ENCODE peak calls at places on chromosomes 2 and 18, in seven cellular contexts. T, V, X, A, B, W and S are unnamed samples.

GRCh38 chr2:3449106-3449505 is 69.6 kb downstream of the TRAPPC12 start:
- DNase-seq in X (no peak), T (no peak), W (no peak), A (no peak), V (no peak), B (no peak), S (no peak)

GRCh38 chr18:41767960-41768359 is 187.1 kb upstream of the PIK3C3 start:
- DNase-seq in A (peak; percentile 36), X (peak; percentile 25), W (no peak), T (no peak), V (peak; percentile 63), B (no peak), S (peak; percentile 29)

GRCh38 chr2:127901339-127902072 is 15.8 kb upstream of the AMMECR1L start:
- DNase-seq in B (no peak), V (no peak), X (no peak), T (no peak), W (no peak), A (no peak), S (no peak)

GRCh38 chr2:33215983-33216382 is 260.5 kb upstream of the RASGRP3 start:
- DNase-seq in V (no peak), T (no peak), X (no peak), B (no peak), A (no peak), W (no peak), S (no peak)

GRCh38 chr2:24201496-24201895 is 26.6 kb downstream of the FAM228A start:
- DNase-seq in W (no peak), V (no peak), T (no peak), A (no peak), X (no peak), B (no peak), S (no peak)

GRCh38 chr18:686339-687111 is 25.9 kb downstream of the ENOSF1 start:
- DNase-seq in X (no peak), T (no peak), V (peak; percentile 39), W (no peak), A (no peak), B (no peak), S (peak; percentile 89)

GRCh38 chr2:196592912-196593881 is 46.3 kb upstream of the CCDC150 start:
- DNase-seq in T (no peak), V (peak; percentile 79), X (peak; percentile 25), W (peak; percentile 66), A (peak; percentile 60), B (no peak), S (peak; percentile 88)

GRCh38 chr18:79380816-79381806 is 14.6 kb upstream of the NFATC1 start:
- DNase-seq in B (no peak), V (peak; percentile 62), A (no peak), T (peak; percentile 54), X (peak; percentile 71), W (no peak), S (peak; percentile 85)

GRCh38 chr2:32805104-32806095 is 141.4 kb upstream of the LTBP1 start:
- DNase-seq in A (peak; percentile 45), X (peak; percentile 69), B (no peak), W (no peak), V (peak; percentile 79), T (no peak), S (no peak)

GRCh38 chr18:63831080-63831788 is 56.0 kb downstream of the SERPINB7 start:
- DNase-seq in T (no peak), B (no peak), W (peak; percentile 84), A (peak; percentile 84), X (peak; percentile 82), V (peak; percentile 9), S (no peak)

GRCh38 chr18:58952871-58953270 is 88.2 kb downstream of the ZNF532 start:
- DNase-seq in B (no peak), A (peak; percentile 57), V (peak; percentile 71), X (no peak), W (no peak), T (no peak), S (no peak)

GRCh38 chr18:1229634-1230033 is 325.0 kb downstream of the ADCYAP1 start:
- DNase-seq in T (no peak), V (no peak), W (no peak), B (no peak), X (no peak), A (no peak), S (no peak)

GRCh38 chr2:29495068-29495467 is 379.9 kb downstream of the CLIP4 start:
- DNase-seq in W (no peak), X (no peak), V (no peak), T (no peak), B (no peak), A (no peak), S (no peak)

DNA sequence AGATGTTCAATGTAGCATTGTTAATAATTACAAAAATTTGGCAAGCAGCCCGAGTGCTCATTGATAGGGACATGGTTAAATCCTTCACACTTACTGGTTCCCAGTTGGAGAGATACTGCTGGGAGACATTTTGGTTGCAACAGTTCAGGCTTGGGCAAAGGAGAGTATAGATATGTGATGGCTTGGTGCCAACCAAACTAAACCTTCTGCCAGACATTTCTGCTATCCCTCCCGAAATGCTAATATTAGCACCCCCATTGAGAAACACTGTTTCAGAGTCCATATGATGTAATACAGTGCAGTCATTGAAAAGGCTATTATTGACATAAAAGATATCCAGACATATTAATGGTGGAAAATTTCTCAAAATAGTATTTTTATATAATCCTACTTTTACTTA is 11.5 kb downstream of the GEN1 start:
- DNase-seq in W (no peak), X (no peak), B (no peak), T (no peak), A (no peak), V (no peak), S (no peak)
- H3K36me3 ChIP-seq in W (peaks cover 5% of the 10 kb centered on the region), X (peaks cover 34% of the 10 kb centered on the region), B (peaks cover 47% of the 10 kb centered on the region), T (no peaks in the 10 kb centered on the region), A (peaks cover 8% of the 10 kb centered on the region), V (no peaks in the 10 kb centered on the region), S (peaks cover 36% of the 10 kb centered on the region)

GRCh38 chr2:229838729-229839128 is 83.1 kb downstream of the TRIP12 start:
- DNase-seq in W (no peak), A (no peak), T (no peak), X (no peak), B (no peak), V (no peak), S (no peak)
- H3K36me3 ChIP-seq in W (no peaks in the 10 kb centered on the region), A (peaks cover 15% of the 10 kb centered on the region), T (peaks cover 4% of the 10 kb centered on the region), X (peaks cover 12% of the 10 kb centered on the region), B (peaks cover 32% of the 10 kb centered on the region), V (no peaks in the 10 kb centered on the region), S (peaks cover 8% of the 10 kb centered on the region)

GRCh38 chr18:9574473-9575115 is 39.8 kb downstream of the PPP4R1 start:
- DNase-seq in A (no peak), V (peak; percentile 5), T (no peak), B (no peak), X (no peak), W (no peak), S (no peak)
- H3K36me3 ChIP-seq in A (peaks cover 22% of the 10 kb centered on the region), V (peaks cover 2% of the 10 kb centered on the region), T (peaks cover 4% of the 10 kb centered on the region), B (peaks cover 54% of the 10 kb centered on the region), X (peaks cover 77% of the 10 kb centered on the region), W (no peaks in the 10 kb centered on the region), S (peaks cover 8% of the 10 kb centered on the region)

GRCh38 chr2:174138161-174138560 is 110.2 kb downstream of the OLA1 start:
- DNase-seq in W (no peak), V (no peak), X (peak; percentile 50), T (no peak), A (no peak), B (no peak), S (no peak)
- H3K36me3 ChIP-seq in W (no peaks in the 10 kb centered on the region), V (no peaks in the 10 kb centered on the region), X (peaks cover 17% of the 10 kb centered on the region), T (no peaks in the 10 kb centered on the region), A (no peaks in the 10 kb centered on the region), B (peaks cover 22% of the 10 kb centered on the region), S (peaks cover 14% of the 10 kb centered on the region)

GRCh38 chr2:174563530-174564282 is 33.9 kb downstream of the WIPF1 start:
- DNase-seq in X (no peak), B (no peak), V (no peak), T (no peak), W (no peak), A (no peak), S (no peak)

GRCh38 chr2:174570325-174570958 is 27.2 kb downstream of the WIPF1 start:
- DNase-seq in B (no peak), X (peak; percentile 13), V (no peak), T (no peak), A (no peak), W (no peak), S (no peak)

GRCh38 chr2:174572556-174572955 is 25.0 kb downstream of the WIPF1 start:
- DNase-seq in W (no peak), X (no peak), T (no peak), B (no peak), A (no peak), V (no peak), S (no peak)

GRCh38 chr2:174571669-174572323 is 25.8 kb downstream of the WIPF1 start:
- DNase-seq in B (no peak), T (no peak), A (no peak), W (no peak), X (no peak), V (no peak), S (no peak)

GRCh38 chr2:174568425-174568824 is 29.2 kb downstream of the WIPF1 start:
- DNase-seq in W (no peak), T (no peak), X (no peak), V (no peak), A (no peak), B (no peak), S (no peak)
- H3K36me3 ChIP-seq in W (peaks cover 24% of the 10 kb centered on the region), T (peaks cover 85% of the 10 kb centered on the region), X (no peaks in the 10 kb centered on the region), V (peaks cover 6% of the 10 kb centered on the region), A (peaks cover 9% of the 10 kb centered on the region), B (peaks cover 8% of the 10 kb centered on the region), S (no peaks in the 10 kb centered on the region)